ENCODE peak calls at places on chromosomes 11 and 22, in six cellular contexts. A, V, I, N, Y and G are unnamed samples. For H3K27me3 and H3K4me1, the result is how much of the 10 kb centered on the place peaks cover.

GRCh38 chr22:27348634-27349033 is 452.9 kb downstream of the MN1 start:
- DNase-seq in A (peak), V (no peak), I (no peak), N (no peak), Y (no peak), G (no peak)

GRCh38 chr11:9142732-9143131 is 51.3 kb upstream of the SCUBE2 start:
- DNase-seq in A (no peak), V (no peak), I (peak), N (no peak), Y (no peak), G (no peak)

GRCh38 chr22:24060375-24060788 is 49.3 kb downstream of the CABIN1 start:
- DNase-seq in A (peak), V (no peak), I (peak), N (no peak), Y (peak), G (no peak)

GRCh38 chr11:7079545-7080135 is 9.2 kb upstream of the RBMXL2 start:
- DNase-seq in A (no peak), V (no peak), I (no peak), N (no peak), Y (no peak), G (no peak)

GRCh38 chr11:134340354-134340964 is 8.7 kb downstream of the GLB1L2 start:
- DNase-seq in A (no peak), V (no peak), I (peak), N (no peak), Y (no peak), G (no peak)

GRCh38 chr22:46473021-46473779 is 64.2 kb downstream of the CELSR1 start:
- DNase-seq in A (no peak), V (no peak), I (no peak), N (no peak), Y (no peak), G (no peak)

GRCh38 chr11:3867209-3868071 is 12.0 kb downstream of the STIM1 start:
- DNase-seq in A (no peak), V (no peak), I (peak), N (no peak), Y (peak), G (no peak)

GRCh38 chr11:118928870-118929495 is 3.3 kb upstream of the BCL9L start:
- DNase-seq in A (peak), V (peak), I (peak), N (no peak), Y (no peak), G (no peak)

GRCh38 chr11:27234043-27234668 is 128.9 kb downstream of the CCDC34 start:
- DNase-seq in A (peak), V (no peak), I (peak), N (no peak), Y (peak), G (no peak)

GRCh38 chr11:118621071-118621815 is 13.8 kb downstream of the PHLDB1 start:
- DNase-seq in A (peak), V (no peak), I (peak), N (no peak), Y (peak), G (no peak)

GRCh38 chr22:41057076-41057475 is 35.3 kb upstream of the EP300 start:
- DNase-seq in A (no peak), V (no peak), I (no peak), N (no peak), Y (no peak), G (no peak)

GRCh38 chr11:73019996-73020395 is 122.1 kb downstream of the FCHSD2 start:
- DNase-seq in A (no peak), V (no peak), I (no peak), N (no peak), Y (no peak), G (no peak)

GRCh38 chr11:117997436-117998200 is 11.4 kb downstream of the IL10RA start:
- DNase-seq in A (no peak), V (no peak), I (no peak), N (no peak), Y (no peak), G (no peak)

GRCh38 chr11:113261709-113262475 is 52.5 kb upstream of the TTC12 start:
- DNase-seq in A (peak), V (no peak), I (peak), N (no peak), Y (no peak), G (no peak)

GRCh38 chr22:37493979-37494378 is 7.8 kb upstream of the MFNG start:
- DNase-seq in A (no peak), V (no peak), I (no peak), N (no peak), Y (no peak), G (no peak)

GRCh38 chr22:17260950-17261349 is 41.7 kb upstream of the ADA2 start:
- DNase-seq in A (no peak), V (no peak), I (no peak), N (no peak), Y (no peak), G (no peak)

DNA sequence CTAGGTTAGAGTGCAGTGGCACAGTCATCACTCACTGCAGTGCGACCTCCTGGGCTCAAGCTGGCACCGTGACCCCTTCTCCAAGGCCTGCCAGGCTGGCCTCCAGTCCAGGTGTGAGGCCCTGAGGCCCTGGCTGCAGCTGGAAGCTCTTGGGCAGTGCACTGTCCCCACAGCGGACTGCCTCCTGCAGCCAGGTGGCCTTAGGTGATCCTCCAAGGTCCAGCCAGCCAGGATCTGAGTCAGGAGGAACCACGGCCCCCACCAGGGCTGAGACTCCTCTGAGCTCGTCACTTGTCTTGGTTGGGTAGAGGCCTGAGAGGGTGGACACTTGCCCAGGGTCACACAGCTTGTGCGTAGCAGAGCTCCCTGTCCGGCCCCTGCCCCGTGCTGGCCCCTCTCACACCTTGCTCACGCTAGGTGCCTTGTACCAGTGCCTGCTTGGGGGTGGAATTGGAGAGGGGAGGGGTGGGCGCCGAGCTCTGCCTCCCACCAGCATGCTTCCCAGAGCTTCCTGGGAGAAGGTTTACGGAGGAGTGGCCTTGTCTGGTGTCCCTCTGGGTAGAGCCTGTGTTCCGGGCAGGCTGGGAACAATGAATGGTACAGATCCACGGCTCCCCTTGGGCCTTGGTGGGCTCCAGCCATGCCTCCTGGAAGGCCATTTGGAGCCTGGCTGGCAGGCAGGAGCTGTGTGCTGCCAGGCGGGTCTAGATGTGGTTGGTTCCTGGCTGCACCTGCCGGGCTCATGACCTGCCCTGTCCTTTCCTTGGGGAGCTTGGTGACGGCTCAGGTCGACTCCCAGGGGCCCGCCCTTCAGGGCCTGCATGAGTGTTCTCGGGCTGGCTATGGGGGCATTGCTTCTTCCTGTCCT is 20.6 kb downstream of the KCNQ1 start:
- DNase-seq in A (no peak), V (no peak), I (peak), N (no peak), Y (no peak), G (no peak)
- H3K27me3 ChIP-seq in A (under half), V (under half), I (under half), N (under half), Y (under half), G (under half)

DNA sequence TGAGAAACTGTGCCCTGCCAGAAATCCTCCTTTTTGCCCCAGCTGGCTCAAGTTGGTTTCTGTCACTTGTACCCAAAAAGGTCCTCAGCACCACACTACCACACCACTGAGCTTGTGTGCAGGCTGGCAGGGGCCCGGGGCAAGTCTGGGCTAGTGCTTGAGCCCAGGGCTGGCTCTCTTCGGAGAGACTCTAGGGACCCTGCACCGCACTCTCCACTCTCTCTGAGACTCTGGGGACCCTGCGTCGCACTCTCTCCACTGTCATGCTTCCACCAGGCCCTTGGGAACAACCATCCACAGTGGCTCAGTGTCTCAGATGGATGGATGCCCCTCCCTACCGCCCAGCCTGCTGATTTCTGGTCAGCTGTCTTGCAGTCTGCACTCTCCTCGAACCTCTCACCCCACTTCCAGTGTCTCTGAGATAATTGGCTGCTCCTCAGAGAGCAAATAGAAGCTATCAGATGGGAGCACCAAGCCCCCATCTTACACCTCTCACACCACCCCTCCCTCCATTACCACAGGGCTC is 2.0 kb upstream of the SBF1 start:
- DNase-seq in A (no peak), V (no peak), I (no peak), N (no peak), Y (no peak), G (no peak)
- H3K4me1 ChIP-seq in A (under half), V (under half), I (under half), N (under half), Y (under half), G (under half)

GRCh38 chr11:42576318-42576717 is 735.5 kb upstream of the API5 start:
- DNase-seq in A (no peak), V (no peak), I (no peak), N (no peak), Y (no peak), G (no peak)

GRCh38 chr11:42571486-42572230 is 740.1 kb upstream of the API5 start:
- DNase-seq in A (no peak), V (no peak), I (no peak), N (no peak), Y (no peak), G (no peak)

DNA sequence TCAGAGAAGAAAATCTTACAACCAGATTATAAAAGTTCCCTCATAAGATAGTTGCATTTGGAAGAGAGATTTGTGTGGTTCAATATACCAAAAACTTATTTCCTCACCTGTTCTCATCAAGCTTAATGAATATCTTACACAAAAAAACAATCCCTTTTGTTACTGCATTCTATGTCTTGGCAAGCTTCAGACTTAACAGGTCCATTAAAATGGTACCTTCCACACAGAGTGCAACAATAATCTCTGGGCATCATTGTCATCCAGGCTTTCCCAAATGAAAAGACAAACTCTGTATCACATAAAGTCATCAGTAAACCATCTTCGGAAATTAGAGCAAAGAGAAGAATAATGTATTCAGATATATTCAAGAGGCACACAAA is 739.6 kb upstream of the API5 start:
- DNase-seq in A (no peak), V (no peak), I (no peak), N (no peak), Y (no peak), G (no peak)
- H3K27ac ChIP-seq in A (no peak), V (no peak), I (no peak), N (no peak), Y (no peak), G (no peak)

GRCh38 chr11:2259897-2260451 is 10.4 kb downstream of the ASCL2 start:
- DNase-seq in A (no peak), V (peak), I (no peak), N (no peak), Y (peak), G (no peak)

GRCh38 chr11:2257023-2257700 is 13.2 kb downstream of the ASCL2 start:
- DNase-seq in A (no peak), V (peak), I (no peak), N (no peak), Y (peak), G (peak)

GRCh38 chr11:2260491-2261364 is 9.7 kb downstream of the ASCL2 start:
- DNase-seq in A (no peak), V (peak), I (no peak), N (no peak), Y (no peak), G (no peak)

GRCh38 chr11:2259466-2259830 is 10.9 kb downstream of the ASCL2 start:
- DNase-seq in A (no peak), V (peak), I (no peak), N (no peak), Y (peak), G (no peak)

DNA sequence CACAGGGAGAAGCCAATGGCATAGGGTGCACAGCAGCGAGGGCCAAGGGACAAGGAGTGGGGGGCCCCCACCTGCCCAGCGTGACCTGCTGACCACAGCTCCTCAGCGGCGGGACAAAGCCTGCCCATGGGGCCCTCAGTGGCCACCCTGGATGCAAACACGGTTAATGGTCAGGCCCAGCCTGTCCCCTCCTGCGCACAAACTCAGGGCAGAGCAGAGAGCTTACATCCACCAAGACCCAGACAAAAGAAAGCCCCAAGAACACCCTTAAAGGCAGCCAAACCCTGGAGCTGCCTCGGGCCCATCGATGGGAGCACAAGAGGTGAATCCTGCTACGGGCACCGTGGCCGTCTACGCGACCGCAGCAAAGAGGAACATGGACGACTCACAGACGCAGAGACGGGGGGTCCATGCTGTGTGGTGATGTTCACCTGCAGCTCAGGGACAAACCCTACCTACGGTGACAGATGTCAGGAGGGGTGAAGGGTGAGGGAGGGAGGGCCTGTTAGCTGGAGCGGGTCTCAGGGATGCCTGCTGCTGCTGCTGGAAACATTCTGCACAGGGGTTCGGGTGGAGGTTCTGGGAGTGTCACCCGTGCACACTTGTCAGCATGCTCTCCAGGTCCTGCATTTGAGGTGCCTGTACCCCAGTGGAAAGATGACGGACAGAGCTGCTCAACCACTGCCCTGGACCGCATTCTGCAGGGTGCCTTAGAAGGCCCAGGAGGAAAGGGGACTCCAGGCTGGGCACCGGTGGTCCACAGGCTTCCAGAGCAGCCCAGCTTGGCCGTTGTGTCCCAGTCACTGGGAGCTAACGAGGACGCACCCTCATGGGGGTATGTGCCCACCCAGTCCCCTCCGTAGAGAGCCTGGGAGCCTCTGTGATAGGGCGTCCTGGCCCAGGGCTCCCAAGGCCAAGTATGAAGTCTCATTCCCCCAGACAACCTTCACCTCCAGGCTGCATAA is 11.6 kb downstream of the ASCL2 start:
- DNase-seq in A (no peak), V (peak), I (no peak), N (no peak), Y (peak), G (no peak)
- H3K27me3 ChIP-seq in A (under half), V (under half), I (under half), N (under half), Y (under half), G (under half)

GRCh38 chr22:39469326-39469680 is 12.5 kb downstream of the MGAT3 start:
- DNase-seq in A (no peak), V (no peak), I (no peak), N (no peak), Y (no peak), G (no peak)

GRCh38 chr22:39471421-39472141 is 14.8 kb downstream of the MGAT3 start:
- DNase-seq in A (peak), V (no peak), I (no peak), N (no peak), Y (no peak), G (no peak)

GRCh38 chr22:39470462-39471335 is 13.9 kb downstream of the MGAT3 start:
- DNase-seq in A (no peak), V (no peak), I (no peak), N (no peak), Y (no peak), G (no peak)

GRCh38 chr22:39468487-39469325 is 11.9 kb downstream of the MGAT3 start:
- DNase-seq in A (no peak), V (no peak), I (no peak), N (no peak), Y (no peak), G (no peak)

GRCh38 chr22:39469681-39470461 is 13.1 kb downstream of the MGAT3 start:
- DNase-seq in A (no peak), V (no peak), I (no peak), N (no peak), Y (no peak), G (no peak)
- H3K4me1 ChIP-seq in A (under half), V (under half), I (under half), N (under half), Y (under half), G (under half)

GRCh38 chr11:33402066-33402465 is 144.9 kb downstream of the HIPK3 start:
- DNase-seq in A (no peak), V (no peak), I (no peak), N (no peak), Y (no peak), G (no peak)

GRCh38 chr11:33411751-33412150 is 154.6 kb downstream of the HIPK3 start:
- DNase-seq in A (no peak), V (no peak), I (no peak), N (no peak), Y (no peak), G (no peak)

GRCh38 chr11:33403344-33403743 is 146.2 kb downstream of the HIPK3 start:
- DNase-seq in A (no peak), V (no peak), I (no peak), N (no peak), Y (no peak), G (no peak)

GRCh38 chr11:33410086-33410765 is 153.0 kb downstream of the HIPK3 start:
- DNase-seq in A (no peak), V (no peak), I (no peak), N (no peak), Y (no peak), G (no peak)

DNA sequence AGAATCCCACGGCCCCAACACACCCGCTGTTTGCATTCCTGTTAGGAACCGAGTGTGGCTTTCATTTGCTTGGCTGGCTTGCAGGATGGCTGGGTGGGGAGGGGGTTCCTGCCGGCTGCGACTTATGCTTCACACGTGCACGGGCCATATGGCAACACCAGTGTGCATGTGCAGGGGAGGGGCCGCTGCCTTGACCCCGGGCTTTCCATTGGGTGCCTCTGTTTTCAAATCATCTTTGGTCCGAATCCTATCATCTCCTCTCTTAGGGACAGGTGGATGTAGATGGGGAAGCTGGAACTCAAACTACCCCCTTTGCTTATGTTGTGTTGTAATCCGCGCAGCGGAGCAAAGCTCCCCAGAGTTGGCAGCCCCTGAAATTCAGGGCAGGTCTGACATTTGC is 149.1 kb downstream of the HIPK3 start:
- DNase-seq in A (no peak), V (no peak), I (no peak), N (no peak), Y (no peak), G (no peak)
- H3K27ac ChIP-seq in A (no peak), V (no peak), I (no peak), N (no peak), Y (no peak), G (no peak)

GRCh38 chr11:130388607-130389205 is 39.7 kb downstream of the ADAMTS8 start:
- DNase-seq in A (no peak), V (no peak), I (no peak), N (no peak), Y (no peak), G (no peak)
- H3K27me3 ChIP-seq in A (under half), V (under half), I (under half), N (under half), Y (under half), G (under half)

GRCh38 chr11:59368238-59369022 is 9.7 kb downstream of the OR5AN1 start:
- DNase-seq in A (no peak), V (no peak), I (no peak), N (no peak), Y (no peak), G (no peak)

GRCh38 chr11:59365621-59366020 is 6.9 kb downstream of the OR5AN1 start:
- DNase-seq in A (no peak), V (no peak), I (no peak), N (no peak), Y (no peak), G (no peak)
- H3K4me1 ChIP-seq in A (under half), V (under half), I (under half), N (under half), Y (under half), G (under half)